ENCODE peak calls at places on chromosomes 6 and 20, in eight cellular contexts. A is CD4-positive, alpha-beta T cell; E is foreskin keratinocyte; O is coronary artery; K is tibial artery; G is endodermal cell; C is small intestine; S is SK-N-MC. J is an unnamed sample.

GRCh38 chr6:36029464-36029863 is 1.9 kb downstream of the MAPK14 start:
- DNase-seq in A (no peak), E (no peak), O (no peak), K (no peak), G (no peak), C (peak), S (peak), J (no peak)

GRCh38 chr6:42241915-42242314 is 24.3 kb upstream of the MRPS10 start:
- DNase-seq in A (no peak), E (no peak), O (no peak), K (no peak), G (peak), C (no peak), S (no peak), J (no peak)

GRCh38 chr20:34120213-34120612 is 8.2 kb upstream of the EIF2S2 start:
- DNase-seq in A (no peak), E (no peak), O (no peak), K (no peak), G (no peak), C (no peak), S (no peak), J (no peak)

GRCh38 chr6:5960456-5960855 is 46.3 kb downstream of the NRN1 start:
- DNase-seq in A (no peak), E (no peak), O (no peak), K (no peak), G (no peak), C (no peak), S (no peak), J (no peak)

GRCh38 chr6:38155144-38155543 is 335.6 kb downstream of the ZFAND3 start:
- DNase-seq in A (no peak), E (no peak), O (no peak), K (no peak), G (no peak), C (no peak), S (no peak), J (no peak)

GRCh38 chr6:39339111-39339510 is 16.6 kb upstream of the KCNK16 start:
- DNase-seq in A (no peak), E (no peak), O (no peak), K (no peak), G (no peak), C (no peak), S (no peak), J (no peak)

GRCh38 chr6:105896052-105896820 is 189.9 kb upstream of the PRDM1 start:
- DNase-seq in A (no peak), E (no peak), O (no peak), K (no peak), G (no peak), C (no peak), S (no peak), J (no peak)

GRCh38 chr6:50714487-50715379 is 1.4 kb downstream of the TFAP2D start:
- DNase-seq in A (no peak), E (no peak), O (no peak), K (no peak), G (peak), C (no peak), S (no peak), J (no peak)

GRCh38 chr6:92779758-92780157 is 639.6 kb downstream of the EPHA7 start:
- DNase-seq in A (no peak), E (peak), O (no peak), K (no peak), G (no peak), C (peak), S (no peak), J (no peak)

GRCh38 chr20:63452341-63453028 is 20.0 kb downstream of the KCNQ2 start:
- DNase-seq in A (no peak), E (no peak), O (no peak), K (no peak), G (no peak), C (no peak), S (no peak), J (no peak)

GRCh38 chr6:34161857-34162515 is 16.1 kb upstream of the GRM4 start:
- DNase-seq in A (no peak), E (no peak), O (peak), K (peak), G (no peak), C (no peak), S (no peak), J (no peak)
- H3K27ac ChIP-seq in A (no peak), E (no peak), O (no peak), K (no peak), G (no peak), C (no peak), S (no peak), J (no peak)

DNA sequence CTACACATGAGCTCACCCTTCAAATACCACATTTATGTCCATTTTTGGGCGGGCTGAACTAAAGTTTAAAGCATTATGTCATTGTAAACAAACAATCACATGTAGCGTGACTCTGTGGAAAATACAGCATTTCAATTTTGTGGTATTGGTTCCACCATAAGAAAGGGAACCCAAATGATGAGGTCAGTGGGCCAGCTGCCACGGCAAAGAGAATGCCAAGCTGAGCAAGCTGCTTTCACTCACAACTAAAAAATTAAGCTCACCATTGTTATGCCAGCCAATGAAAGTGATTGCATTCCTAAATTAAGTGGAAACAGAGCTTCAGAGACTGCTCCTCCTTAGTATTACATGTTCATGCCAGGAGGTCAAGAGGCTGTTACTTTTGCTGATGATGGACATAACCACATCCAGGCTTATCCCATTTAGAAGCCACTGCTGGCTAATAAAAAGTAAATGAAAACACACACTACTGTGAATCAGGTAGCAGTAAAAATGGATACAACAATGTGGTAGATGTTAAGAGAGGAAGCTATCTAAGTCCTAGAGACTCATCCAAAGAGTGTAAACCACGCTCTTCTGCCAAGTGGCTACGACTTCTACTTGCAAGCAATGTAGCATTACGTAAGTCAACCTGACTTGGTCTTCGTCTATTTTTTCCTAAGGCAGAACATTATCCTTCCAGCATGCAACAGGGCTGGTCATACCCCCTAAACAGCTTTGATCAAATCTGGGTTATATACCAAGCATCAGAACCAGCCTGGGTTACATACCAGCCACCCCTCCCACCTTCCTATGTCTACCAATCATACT is 164.8 kb downstream of the BACH2 start:
- DNase-seq in A (no peak), E (no peak), O (no peak), K (no peak), G (no peak), C (no peak), S (no peak), J (no peak)
- H3K27ac ChIP-seq in A (no peak), E (no peak), O (no peak), K (no peak), G (no peak), C (no peak), S (no peak), J (no peak)

GRCh38 chr6:4338884-4339283 is 203.5 kb upstream of the ECI2 start:
- DNase-seq in A (no peak), E (no peak), O (no peak), K (no peak), G (no peak), C (no peak), S (no peak), J (no peak)
- H3K27ac ChIP-seq in A (no peak), E (no peak), O (no peak), K (no peak), G (no peak), C (no peak), S (no peak), J (no peak)

DNA sequence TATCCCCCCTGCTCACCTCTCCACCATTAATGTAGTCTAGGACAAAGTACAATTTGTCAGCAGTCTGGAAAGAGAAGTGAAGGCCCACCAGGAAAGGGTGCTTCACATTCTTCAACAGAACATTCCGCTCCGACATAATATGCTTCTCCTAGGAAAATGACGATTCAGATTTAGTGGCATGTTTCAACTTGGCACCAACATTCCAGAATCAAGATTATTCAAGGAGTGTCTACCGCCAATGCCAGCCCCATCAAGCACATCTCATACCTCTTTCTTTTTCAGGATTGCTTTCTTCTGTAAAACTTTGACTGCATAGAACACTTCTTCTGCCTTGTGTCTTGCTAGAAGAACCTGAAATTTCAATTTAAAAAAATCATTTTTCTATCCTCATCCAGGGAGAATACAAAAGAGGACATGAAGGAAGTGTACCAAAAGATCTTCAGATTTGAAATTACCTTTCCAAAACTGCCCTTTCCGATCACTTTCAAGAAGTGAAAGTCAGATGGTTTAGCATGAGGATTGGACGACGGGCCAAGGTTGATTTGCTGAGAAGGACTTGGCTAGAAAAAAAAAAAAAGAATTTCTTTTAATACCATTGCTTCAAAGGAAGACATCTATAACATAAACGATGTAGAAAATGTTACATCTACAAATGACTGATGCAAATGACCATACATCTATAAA is 120.7 kb upstream of the SLC2A12 start:
- DNase-seq in A (no peak), E (no peak), O (no peak), K (no peak), G (no peak), C (peak), S (no peak), J (no peak)
- H3K27ac ChIP-seq in A (no peak), E (peak), O (no peak), K (no peak), G (no peak), C (peak), S (no peak), J (peak)

GRCh38 chr6:45835725-45836437 is 179.8 kb downstream of the CLIC5 start:
- DNase-seq in A (no peak), E (peak), O (no peak), K (no peak), G (no peak), C (no peak), S (no peak), J (no peak)
- H3K27ac ChIP-seq in A (no peak), E (peak), O (no peak), K (no peak), G (no peak), C (no peak), S (no peak), J (no peak)

GRCh38 chr6:31658983-31659648 is 1.5 kb downstream of the C6orf47 start:
- DNase-seq in A (no peak), E (no peak), O (no peak), K (no peak), G (no peak), C (no peak), S (no peak), J (no peak)

GRCh38 chr6:31655349-31656237 is at the start of gene APOM:
- DNase-seq in A (no peak), E (no peak), O (no peak), K (no peak), G (no peak), C (peak), S (no peak), J (no peak)

GRCh38 chr6:31659649-31660223 is 842 bp downstream of the C6orf47 start:
- DNase-seq in A (no peak), E (peak), O (no peak), K (no peak), G (peak), C (peak), S (no peak), J (no peak)

GRCh38 chr6:31658158-31658688 is 2.4 kb downstream of the C6orf47 start:
- DNase-seq in A (no peak), E (no peak), O (no peak), K (no peak), G (no peak), C (no peak), S (no peak), J (no peak)

DNA sequence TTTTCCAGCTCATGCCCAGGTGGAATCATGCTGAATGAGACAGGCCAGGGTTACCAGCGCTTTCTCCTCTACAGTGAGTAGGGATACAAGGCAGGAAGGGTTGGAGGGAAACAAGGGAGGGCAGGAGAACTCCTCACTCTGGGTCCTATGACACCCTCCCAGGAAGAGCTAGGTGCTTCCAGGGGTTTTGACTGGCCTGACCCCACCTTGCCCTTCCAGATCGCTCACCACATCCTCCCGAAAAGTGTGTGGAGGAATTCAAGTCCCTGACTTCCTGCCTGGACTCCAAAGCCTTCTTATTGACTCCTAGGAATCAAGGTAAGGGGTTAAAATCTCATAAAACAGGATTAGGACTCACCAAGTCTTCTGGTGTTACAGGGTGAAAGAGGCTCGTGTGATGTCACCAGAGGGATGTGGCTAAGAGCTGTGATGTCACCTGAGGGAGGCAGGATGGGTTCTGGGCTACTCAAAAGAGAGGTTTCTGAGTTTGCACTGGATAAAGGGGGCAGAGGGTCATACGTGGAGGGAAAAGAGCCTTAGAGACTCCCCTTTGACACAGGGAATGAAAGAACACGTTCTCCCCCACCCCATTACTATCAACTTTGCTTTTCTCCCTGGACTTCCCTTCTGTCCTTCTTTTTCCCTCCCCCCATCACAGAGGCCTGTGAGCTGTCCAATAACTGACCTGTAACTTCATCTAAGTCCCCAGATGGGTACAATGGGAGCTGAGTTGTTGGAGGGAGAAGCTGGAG is 1.9 kb downstream of the APOM start:
- DNase-seq in A (no peak), E (no peak), O (no peak), K (no peak), G (no peak), C (no peak), S (no peak), J (no peak)
- H3K27ac ChIP-seq in A (peak), E (no peak), O (no peak), K (peak), G (no peak), C (no peak), S (no peak), J (no peak)

GRCh38 chr6:89978749-89979145 is 84.5 kb downstream of the GJA10 start:
- DNase-seq in A (no peak), E (no peak), O (no peak), K (no peak), G (no peak), C (no peak), S (no peak), J (no peak)
- H3K27ac ChIP-seq in A (no peak), E (no peak), O (no peak), K (no peak), G (peak), C (no peak), S (no peak), J (no peak)

DNA sequence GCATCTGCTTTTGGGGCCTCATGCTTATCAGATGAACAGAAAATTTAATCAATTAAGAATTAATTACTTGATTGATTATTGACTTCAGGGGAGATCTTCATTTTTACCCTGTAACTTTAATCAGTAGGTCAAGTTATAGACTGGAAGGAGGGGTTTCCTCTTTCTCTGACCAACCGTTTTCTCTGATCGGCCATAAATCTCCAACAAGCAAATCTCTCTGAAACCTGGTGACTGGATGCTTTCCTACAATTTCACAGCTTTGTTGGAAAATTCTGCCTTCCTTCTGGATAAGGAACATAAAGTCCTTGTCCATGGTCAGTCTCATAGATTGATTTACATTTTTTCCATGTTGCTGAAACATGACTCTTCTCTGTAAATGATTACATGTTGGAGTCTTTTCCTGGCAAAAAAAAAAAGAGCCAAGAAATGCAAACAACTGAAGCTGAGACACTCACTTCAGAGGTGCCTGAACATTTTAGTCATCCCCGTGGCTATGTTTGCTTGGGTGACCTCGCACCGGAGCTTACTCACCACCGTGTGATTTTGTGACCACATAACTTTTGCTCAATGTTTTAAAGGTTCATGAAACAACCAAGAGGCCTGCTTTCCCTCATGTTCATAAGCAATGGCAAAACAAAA is 31.0 kb downstream of the IRF4 start:
- DNase-seq in A (no peak), E (peak), O (no peak), K (no peak), G (no peak), C (peak), S (no peak), J (no peak)
- H3K27ac ChIP-seq in A (no peak), E (no peak), O (no peak), K (no peak), G (no peak), C (no peak), S (no peak), J (peak)

GRCh38 chr6:63351995-63352586 is 32.3 kb upstream of the LGSN start:
- DNase-seq in A (no peak), E (no peak), O (no peak), K (no peak), G (no peak), C (peak), S (peak), J (no peak)

GRCh38 chr6:63353282-63353630 is 33.5 kb upstream of the LGSN start:
- DNase-seq in A (no peak), E (no peak), O (no peak), K (no peak), G (no peak), C (no peak), S (no peak), J (no peak)

GRCh38 chr6:63349401-63349800 is 29.6 kb upstream of the LGSN start:
- DNase-seq in A (no peak), E (no peak), O (no peak), K (no peak), G (no peak), C (no peak), S (no peak), J (no peak)

GRCh38 chr6:63355632-63356031 is 35.8 kb upstream of the LGSN start:
- DNase-seq in A (no peak), E (no peak), O (no peak), K (no peak), G (no peak), C (no peak), S (no peak), J (no peak)

GRCh38 chr6:63352587-63353281 is 33.0 kb upstream of the LGSN start:
- DNase-seq in A (no peak), E (no peak), O (no peak), K (no peak), G (peak), C (peak), S (no peak), J (no peak)
- H3K27ac ChIP-seq in A (no peak), E (no peak), O (no peak), K (no peak), G (no peak), C (peak), S (no peak), J (no peak)

DNA sequence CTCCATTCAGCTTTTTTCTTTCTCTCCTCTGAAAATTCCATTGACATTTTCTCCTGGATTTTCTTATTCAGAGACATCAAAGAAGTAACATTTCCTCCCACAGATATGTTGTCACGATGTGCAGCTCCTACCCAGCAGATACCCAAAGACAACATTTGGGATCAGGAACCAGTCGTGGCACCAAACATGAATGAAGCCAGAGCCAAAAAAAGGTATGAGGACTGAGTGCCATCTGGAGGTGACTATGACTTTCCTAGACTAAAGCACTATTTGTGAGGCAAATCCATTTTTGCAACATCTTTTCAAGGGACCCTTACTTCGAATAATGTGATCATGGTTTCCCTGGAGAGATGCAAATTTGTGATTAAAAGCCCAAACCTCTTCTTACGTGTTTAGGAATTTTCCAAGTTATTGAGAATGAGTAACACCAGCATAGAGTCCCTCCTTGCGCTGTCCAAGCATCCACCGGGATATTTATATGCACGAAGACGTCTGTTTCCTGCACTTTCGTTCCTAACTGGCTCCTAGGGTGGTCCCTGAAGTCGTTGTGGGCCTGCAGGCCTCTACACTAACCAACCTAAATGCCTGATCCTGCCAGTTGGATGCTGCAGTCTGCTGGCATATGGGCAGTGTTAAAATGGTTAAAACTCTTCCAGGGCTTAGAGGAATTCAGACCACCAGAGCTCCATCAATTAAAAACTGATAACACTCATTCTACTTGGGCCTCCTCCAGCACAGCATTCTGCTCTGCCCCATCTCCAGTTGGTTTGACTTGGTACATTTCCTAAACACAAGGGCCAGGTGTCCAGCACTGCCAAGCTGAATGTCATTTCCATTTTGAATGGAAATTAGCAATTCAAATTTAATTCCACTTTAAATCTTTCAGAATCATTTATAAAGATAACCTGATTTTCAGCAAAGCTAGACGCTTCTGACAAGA is 256.6 kb downstream of the C6orf118 start:
- DNase-seq in A (no peak), E (no peak), O (no peak), K (no peak), G (no peak), C (no peak), S (no peak), J (no peak)
- H3K27ac ChIP-seq in A (no peak), E (no peak), O (no peak), K (no peak), G (no peak), C (no peak), S (no peak), J (no peak)

J was measured in vagina.